ENCODE peak calls at places on chromosomes 3 and 15, in five cellular contexts. One of them, this sample, is unnamed.

GRCh38 chr3:117118604-117119003 is 409.0 kb downstream of the TUSC7 start:
- DNase-seq in cardiac muscle cell: no peak
- DNase-seq in esophagus squamous epithelium: no peak
- DNase-seq in lung: no peak
- DNase-seq in suprapubic skin: no peak
- DNase-seq in this sample: no peak

GRCh38 chr3:161496508-161496907 is at the start of gene OTOL1:
- DNase-seq in cardiac muscle cell: no peak
- DNase-seq in esophagus squamous epithelium: no peak
- DNase-seq in lung: no peak
- DNase-seq in suprapubic skin: no peak
- DNase-seq in this sample: no peak

GRCh38 chr3:58234516-58234931 is 3.1 kb upstream of the ABHD6 start:
- DNase-seq in cardiac muscle cell: no peak
- DNase-seq in esophagus squamous epithelium: no peak
- DNase-seq in lung: no peak
- DNase-seq in suprapubic skin: no peak
- DNase-seq in this sample: no peak

GRCh38 chr3:119628816-119629445 is 31.2 kb downstream of the PLA1A start:
- DNase-seq in cardiac muscle cell: no peak
- DNase-seq in esophagus squamous epithelium: no peak
- DNase-seq in lung: no peak
- DNase-seq in suprapubic skin: no peak
- DNase-seq in this sample: no peak

GRCh38 chr3:60101628-60102027 is 1051.8 kb upstream of the CFAP20DC start:
- DNase-seq in cardiac muscle cell: no peak
- DNase-seq in esophagus squamous epithelium: no peak
- DNase-seq in lung: no peak
- DNase-seq in suprapubic skin: no peak
- DNase-seq in this sample: no peak

GRCh38 chr3:192818126-192818525 is 90.8 kb upstream of the FGF12 start:
- DNase-seq in cardiac muscle cell: no peak
- DNase-seq in esophagus squamous epithelium: no peak
- DNase-seq in lung: no peak
- DNase-seq in suprapubic skin: no peak
- DNase-seq in this sample: no peak

GRCh38 chr15:83999396-84000120 is 236.0 kb upstream of the GOLGA6L4 start:
- DNase-seq in cardiac muscle cell: no peak
- DNase-seq in esophagus squamous epithelium: no peak
- DNase-seq in lung: no peak
- DNase-seq in suprapubic skin: no peak
- DNase-seq in this sample: no peak

GRCh38 chr3:55723653-55724406 is 236.7 kb upstream of the WNT5A start:
- DNase-seq in cardiac muscle cell: no peak
- DNase-seq in esophagus squamous epithelium: no peak
- DNase-seq in lung: no peak
- DNase-seq in suprapubic skin: no peak
- DNase-seq in this sample: no peak

GRCh38 chr3:181710581-181711255 is 1.0 kb upstream of the SOX2 start:
- DNase-seq in cardiac muscle cell: no peak
- DNase-seq in esophagus squamous epithelium: no peak
- DNase-seq in lung: no peak
- DNase-seq in suprapubic skin: no peak
- DNase-seq in this sample: no peak

GRCh38 chr3:15636028-15636709 is 34.6 kb downstream of the BTD start:
- DNase-seq in cardiac muscle cell: no peak
- DNase-seq in esophagus squamous epithelium: no peak
- DNase-seq in lung: no peak
- DNase-seq in suprapubic skin: no peak
- DNase-seq in this sample: no peak

GRCh38 chr3:32552013-32552412 is 18.6 kb downstream of the DYNC1LI1 start:
- DNase-seq in cardiac muscle cell: no peak
- DNase-seq in esophagus squamous epithelium: no peak
- DNase-seq in lung: no peak
- DNase-seq in suprapubic skin: no peak
- DNase-seq in this sample: no peak

GRCh38 chr3:149174901-149175300 is 45.5 kb downstream of the HPS3 start:
- DNase-seq in cardiac muscle cell: no peak
- DNase-seq in esophagus squamous epithelium: no peak
- DNase-seq in lung: no peak
- DNase-seq in suprapubic skin: no peak
- DNase-seq in this sample: no peak

GRCh38 chr3:187274315-187274976 is 17.1 kb downstream of the MASP1 start:
- DNase-seq in cardiac muscle cell: no peak
- DNase-seq in esophagus squamous epithelium: no peak
- DNase-seq in lung: no peak
- DNase-seq in suprapubic skin: no peak
- DNase-seq in this sample: no peak

GRCh38 chr3:152127058-152127457 is 141.7 kb upstream of the MBNL1 start:
- DNase-seq in cardiac muscle cell: no peak
- DNase-seq in esophagus squamous epithelium: no peak
- DNase-seq in lung: no peak
- DNase-seq in suprapubic skin: no peak
- DNase-seq in this sample: no peak

DNA sequence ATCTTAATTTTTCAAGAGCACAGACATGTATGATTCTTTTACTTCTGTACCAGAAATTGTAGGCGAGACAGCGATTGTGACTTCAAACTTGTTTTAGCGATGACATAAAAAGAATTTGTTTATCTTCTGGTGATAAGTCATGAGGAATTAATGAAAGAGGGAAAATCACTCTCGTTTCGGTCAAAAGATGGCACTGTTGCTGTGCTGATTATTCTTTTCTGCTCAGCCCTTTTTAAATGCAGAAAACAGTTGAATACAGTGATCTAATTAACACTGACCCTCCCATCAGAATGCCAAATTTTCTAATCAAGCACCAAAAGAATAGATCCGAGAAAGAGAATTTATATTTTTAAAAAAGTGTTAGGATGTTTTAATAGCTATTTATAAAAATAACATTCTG is 52.6 kb downstream of the NSUN3 start:
- DNase-seq in cardiac muscle cell: no peak
- DNase-seq in esophagus squamous epithelium: no peak
- DNase-seq in lung: no peak
- DNase-seq in suprapubic skin: no peak
- DNase-seq in this sample: no peak
- TF ChIP-seq CTCF in cardiac muscle cell: peak; percentile 44
- TF ChIP-seq CTCF in esophagus squamous epithelium: no peak
- TF ChIP-seq CTCF in lung: no peak
- TF ChIP-seq CTCF in suprapubic skin: no peak
- TF ChIP-seq CTCF in this sample: peak; percentile 80

GRCh38 chr3:28915711-28916481 is 365.0 kb upstream of the RBMS3 start:
- DNase-seq in cardiac muscle cell: peak; percentile 45
- DNase-seq in esophagus squamous epithelium: no peak
- DNase-seq in lung: no peak
- DNase-seq in suprapubic skin: no peak
- DNase-seq in this sample: no peak
- H3K27ac ChIP-seq in cardiac muscle cell: no peak overlapping the region
- H3K27ac ChIP-seq in esophagus squamous epithelium: peak overlapping the region; percentile 66
- H3K27ac ChIP-seq in lung: no peak overlapping the region
- H3K27ac ChIP-seq in suprapubic skin: no peak overlapping the region
- H3K27ac ChIP-seq in this sample: no peak overlapping the region

DNA sequence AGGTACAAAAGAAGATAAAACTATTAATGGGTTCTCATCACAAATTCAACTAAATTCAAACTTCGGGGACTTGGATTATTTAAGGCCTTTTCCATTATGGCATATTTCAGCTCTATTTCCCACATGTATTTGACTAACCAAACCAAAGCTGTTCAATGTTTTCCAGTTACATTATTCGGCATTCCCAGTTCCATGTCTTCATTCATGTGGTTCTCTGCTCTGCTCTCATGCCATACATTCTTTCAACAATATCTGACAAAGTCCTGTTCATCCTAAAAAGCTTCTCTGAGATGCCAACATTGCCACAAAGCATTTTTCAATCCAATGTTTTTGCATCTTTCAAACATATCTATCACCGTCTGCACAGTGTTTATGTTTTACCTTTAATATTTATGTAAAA is 141.4 kb downstream of the GREM1 start:
- DNase-seq in cardiac muscle cell: no peak
- DNase-seq in esophagus squamous epithelium: no peak
- DNase-seq in lung: no peak
- DNase-seq in suprapubic skin: no peak
- DNase-seq in this sample: no peak
- H3K4me3 ChIP-seq in cardiac muscle cell: no peak overlapping the region
- H3K4me3 ChIP-seq in esophagus squamous epithelium: no peak overlapping the region
- H3K4me3 ChIP-seq in lung: no peak overlapping the region
- H3K4me3 ChIP-seq in suprapubic skin: no peak overlapping the region
- H3K4me3 ChIP-seq in this sample: no peak overlapping the region

GRCh38 chr3:23760325-23760724 is 45.4 kb upstream of the UBE2E1 start:
- DNase-seq in cardiac muscle cell: no peak
- DNase-seq in esophagus squamous epithelium: no peak
- DNase-seq in lung: no peak
- DNase-seq in suprapubic skin: no peak
- DNase-seq in this sample: no peak
- TF ChIP-seq CTCF in cardiac muscle cell: no peak
- TF ChIP-seq CTCF in esophagus squamous epithelium: no peak
- TF ChIP-seq CTCF in lung: no peak
- TF ChIP-seq CTCF in suprapubic skin: no peak
- TF ChIP-seq CTCF in this sample: peak; percentile 43

This sample was measured in RWPE2.